ENCODE peak calls at places on chromosome 14, in four cellular contexts. D is OCI-LY7, N is MM.1S, E is HCT116. B is an unnamed sample.

GRCh38 chr14:68987653-68988036 is 8.5 kb upstream of the ACTN1 start:
- DNase-seq in D (no peak), E (no peak), N (no peak), B (peak)

GRCh38 chr14:95242870-95243269 is 76.8 kb downstream of the CLMN start:
- DNase-seq in E (no peak), D (no peak), N (no peak), B (no peak)

GRCh38 chr14:51533877-51534553 is 117.7 kb upstream of the FRMD6 start:
- DNase-seq in N (no peak), D (no peak), E (no peak), B (no peak)

GRCh38 chr14:73888460-73888725 is 1.7 kb downstream of the ZNF410 start:
- DNase-seq in N (no peak), E (no peak), D (no peak), B (no peak)

GRCh38 chr14:99264691-99265090 is 7.3 kb downstream of the BCL11B start:
- DNase-seq in N (no peak), D (no peak), E (no peak), B (no peak)

GRCh38 chr14:48536318-48536717 is 860.9 kb upstream of the MDGA2 start:
- DNase-seq in E (peak), N (no peak), D (peak), B (peak)

GRCh38 chr14:53924754-53925153 is 31.9 kb downstream of the BMP4 start:
- DNase-seq in N (no peak), E (peak), D (no peak), B (no peak)

GRCh38 chr14:49553892-49554291 is 32.3 kb downstream of the RPS29 start:
- DNase-seq in E (no peak), D (no peak), N (no peak), B (no peak)

GRCh38 chr14:102774391-102775153 is 2.7 kb upstream of the TRAF3 start:
- DNase-seq in N (peak), E (no peak), D (peak), B (peak)

GRCh38 chr14:61342486-61342885 is 21.1 kb downstream of the PRKCH start:
- DNase-seq in D (no peak), N (no peak), E (no peak), B (no peak)

GRCh38 chr14:41597647-41598046 is 9.0 kb upstream of the LRFN5 start:
- DNase-seq in E (no peak), N (no peak), D (no peak), B (no peak)

GRCh38 chr14:69288001-69288771 is 28.2 kb downstream of the GALNT16 start:
- DNase-seq in D (no peak), N (no peak), E (no peak), B (peak)

GRCh38 chr14:62604524-62604923 is 440.7 kb downstream of the KCNH5 start:
- DNase-seq in N (no peak), E (no peak), D (no peak), B (no peak)

GRCh38 chr14:98940693-98941437 is 331.1 kb downstream of the BCL11B start:
- DNase-seq in N (no peak), D (no peak), E (no peak), B (no peak)

GRCh38 chr14:50453869-50454268 is 57.2 kb upstream of the CDKL1 start:
- DNase-seq in N (no peak), D (no peak), E (no peak), B (no peak)

GRCh38 chr14:71454010-71454409 is 478.2 kb upstream of the RGS6 start:
- DNase-seq in N (no peak), D (no peak), E (no peak), B (no peak)

GRCh38 chr14:50762001-50762930 is 68.7 kb downstream of the NIN start:
- DNase-seq in N (no peak), E (no peak), D (no peak), B (no peak)

GRCh38 chr14:75831455-75831854 is 150.3 kb downstream of the TGFB3 start:
- DNase-seq in N (no peak), D (no peak), E (no peak), B (no peak)

GRCh38 chr14:52547526-52547925 is 4.8 kb downstream of the TXNDC16 start:
- DNase-seq in N (no peak), E (no peak), D (no peak), B (no peak)

GRCh38 chr14:91366749-91367148 is 50.9 kb downstream of the CCDC88C start:
- DNase-seq in E (no peak), D (no peak), N (no peak), B (no peak)

GRCh38 chr14:55123101-55123500 is 6.0 kb upstream of the LGALS3 start:
- DNase-seq in E (no peak), N (no peak), D (no peak), B (no peak)

GRCh38 chr14:48563465-48563864 is 888.1 kb upstream of the MDGA2 start:
- DNase-seq in N (no peak), E (peak), D (no peak), B (peak)

GRCh38 chr14:61184117-61184516 is 97.0 kb downstream of the TMEM30B start:
- DNase-seq in N (no peak), E (no peak), D (no peak), B (no peak)

GRCh38 chr14:23326491-23327332 is 5.5 kb downstream of the PABPN1 start:
- DNase-seq in D (no peak), E (no peak), N (peak), B (no peak)

GRCh38 chr14:23324993-23325392 is 3.7 kb downstream of the PABPN1 start:
- DNase-seq in E (no peak), D (no peak), N (no peak), B (no peak)

GRCh38 chr14:23324455-23324846 is 3.2 kb downstream of the PABPN1 start:
- DNase-seq in D (no peak), N (no peak), E (no peak), B (no peak)

GRCh38 chr14:23323838-23324454 is 2.7 kb downstream of the PABPN1 start:
- DNase-seq in D (no peak), E (no peak), N (no peak), B (no peak)

GRCh38 chr14:23327947-23328744 is 6.9 kb downstream of the PABPN1 start:
- DNase-seq in D (peak), N (peak), E (peak), B (peak)
- TF ChIP-seq EZH2phosphoT487 in D (no peak), N (no peak), E (no peak), B (no peak)

GRCh38 chr14:59337151-59337611 is 128.0 kb downstream of the GPR135 start:
- DNase-seq in N (no peak), E (no peak), D (no peak), B (peak)
- TF ChIP-seq EZH2phosphoT487 in N (no peak), E (no peak), D (no peak), B (no peak)

GRCh38 chr14:64674829-64675228 is 29.4 kb upstream of the PLEKHG3 start:
- DNase-seq in E (no peak), D (no peak), N (no peak), B (no peak)

GRCh38 chr14:64675246-64675645 is 29.0 kb upstream of the PLEKHG3 start:
- DNase-seq in D (no peak), E (no peak), N (no peak), B (no peak)

GRCh38 chr14:64671591-64671990 is 32.6 kb upstream of the PLEKHG3 start:
- DNase-seq in D (peak), N (peak), E (peak), B (peak)

GRCh38 chr14:64673329-64673728 is 30.9 kb upstream of the PLEKHG3 start:
- DNase-seq in N (no peak), E (no peak), D (no peak), B (no peak)

DNA sequence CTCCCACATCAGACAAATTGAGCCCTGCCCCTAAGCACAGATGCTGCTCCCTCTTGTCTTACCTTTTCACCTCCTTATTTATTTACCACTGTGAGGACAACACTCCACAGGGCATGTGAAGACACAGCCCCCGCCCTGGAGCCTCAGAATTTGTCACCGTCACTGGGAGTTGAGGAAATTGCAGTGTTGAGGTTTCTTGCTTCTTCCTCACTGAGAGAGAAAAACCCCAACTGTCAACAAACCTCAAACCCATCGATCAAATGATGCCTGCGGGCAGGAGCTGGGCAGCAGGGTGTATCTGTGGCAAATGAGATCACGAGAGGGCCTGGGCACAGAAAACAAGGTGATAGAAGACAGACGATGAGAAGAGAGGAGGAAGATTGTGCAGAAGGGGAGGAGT is 30.5 kb upstream of the PLEKHG3 start:
- DNase-seq in D (no peak), N (no peak), E (no peak), B (no peak)
- TF ChIP-seq EZH2phosphoT487 in D (no peak), N (no peak), E (no peak), B (no peak)

DNA sequence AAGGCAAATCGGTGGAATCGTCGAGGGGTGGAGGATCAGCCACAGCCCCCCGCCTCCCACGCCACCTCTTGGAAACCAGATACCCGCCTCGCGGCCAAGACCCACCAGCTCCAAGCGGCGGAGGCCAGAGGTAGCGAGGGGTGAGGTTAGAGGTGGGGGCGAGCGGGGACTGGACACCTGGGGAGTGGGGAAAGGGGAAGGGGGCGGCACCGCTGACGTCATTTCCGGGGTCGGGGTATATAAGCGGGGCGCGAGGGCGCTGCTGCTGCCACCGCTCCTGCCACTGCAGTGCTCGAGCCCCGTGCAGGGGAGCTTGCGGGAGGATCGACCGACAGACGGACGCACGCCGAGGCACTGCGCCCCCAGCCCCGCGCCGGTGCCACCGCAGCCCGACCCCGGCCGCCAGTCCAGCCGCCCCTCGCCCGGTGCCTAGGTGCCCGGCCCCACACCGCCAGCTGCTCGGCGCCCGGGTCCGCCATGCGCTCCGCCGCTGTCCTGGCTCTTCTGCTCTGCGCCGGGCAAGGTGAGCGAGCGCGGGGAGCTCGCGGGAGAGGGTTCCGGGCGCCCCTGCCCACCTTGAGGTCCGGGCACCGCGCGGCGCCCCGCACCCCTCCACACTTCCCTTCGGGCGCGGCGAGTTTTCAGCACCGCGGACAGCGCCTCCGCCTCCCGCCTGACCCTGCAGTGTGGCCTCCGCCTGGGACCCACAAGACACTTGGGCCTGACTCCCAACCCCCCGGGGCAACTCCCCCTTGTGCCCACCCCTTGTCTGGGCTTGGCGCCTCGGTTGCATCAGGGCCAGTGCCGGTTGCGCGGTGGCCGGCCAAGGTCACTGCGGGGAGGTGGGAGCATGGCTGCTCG is at the start of gene CHGA:
- DNase-seq in N (no peak), D (peak), E (no peak), B (peak)
- TF ChIP-seq EZH2phosphoT487 in N (no peak), D (no peak), E (no peak), B (no peak)

GRCh38 chr14:30790827-30791226 is 83.5 kb upstream of the COCH start:
- DNase-seq in E (no peak), N (no peak), D (no peak), B (no peak)
- TF ChIP-seq EZH2phosphoT487 in E (no peak), N (no peak), D (no peak), B (no peak)

DNA sequence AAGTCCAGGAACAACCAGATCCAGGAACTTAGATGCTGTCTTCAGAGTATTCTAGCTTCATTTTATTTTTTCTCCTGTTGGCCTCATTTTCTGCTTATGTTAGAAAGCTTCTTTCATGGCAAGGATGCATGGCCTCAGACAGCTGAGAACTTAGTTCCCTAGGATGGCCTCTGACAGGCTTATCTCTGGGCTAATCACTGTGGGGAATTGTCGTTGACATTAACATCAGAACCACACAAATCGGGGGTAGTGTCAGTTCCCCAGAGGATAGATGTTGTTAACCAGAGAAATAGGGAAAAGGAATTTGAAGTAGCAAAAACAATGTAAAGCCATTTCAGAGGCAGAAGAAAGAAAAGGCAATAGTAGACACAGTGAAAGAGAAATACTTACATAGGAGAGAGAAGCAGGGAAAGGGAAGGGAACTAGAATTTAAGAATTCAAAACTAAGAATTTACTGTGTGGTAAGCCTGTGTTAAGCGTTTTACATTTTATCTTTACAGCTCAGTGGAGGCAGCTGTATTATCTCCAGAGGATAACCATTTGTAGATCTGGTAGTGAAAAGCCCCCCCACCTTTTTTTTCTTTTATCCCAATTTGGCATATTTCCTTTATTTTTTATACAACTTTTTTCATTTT is 21.8 kb downstream of the FUT8 start:
- DNase-seq in D (no peak), N (no peak), E (no peak), B (no peak)
- TF ChIP-seq EZH2phosphoT487 in D (no peak), N (no peak), E (no peak), B (no peak)

GRCh38 chr14:104550340-104550848 is 29.2 kb upstream of the C14orf180 start:
- DNase-seq in N (no peak), D (no peak), E (no peak), B (no peak)

GRCh38 chr14:104552738-104553125 is 26.8 kb upstream of the C14orf180 start:
- DNase-seq in N (no peak), D (no peak), E (no peak), B (no peak)

GRCh38 chr14:104549536-104550339 is 29.8 kb upstream of the C14orf180 start:
- DNase-seq in D (no peak), E (no peak), N (no peak), B (no peak)

GRCh38 chr14:104551851-104552737 is 27.5 kb upstream of the C14orf180 start:
- DNase-seq in E (no peak), N (no peak), D (no peak), B (no peak)

DNA sequence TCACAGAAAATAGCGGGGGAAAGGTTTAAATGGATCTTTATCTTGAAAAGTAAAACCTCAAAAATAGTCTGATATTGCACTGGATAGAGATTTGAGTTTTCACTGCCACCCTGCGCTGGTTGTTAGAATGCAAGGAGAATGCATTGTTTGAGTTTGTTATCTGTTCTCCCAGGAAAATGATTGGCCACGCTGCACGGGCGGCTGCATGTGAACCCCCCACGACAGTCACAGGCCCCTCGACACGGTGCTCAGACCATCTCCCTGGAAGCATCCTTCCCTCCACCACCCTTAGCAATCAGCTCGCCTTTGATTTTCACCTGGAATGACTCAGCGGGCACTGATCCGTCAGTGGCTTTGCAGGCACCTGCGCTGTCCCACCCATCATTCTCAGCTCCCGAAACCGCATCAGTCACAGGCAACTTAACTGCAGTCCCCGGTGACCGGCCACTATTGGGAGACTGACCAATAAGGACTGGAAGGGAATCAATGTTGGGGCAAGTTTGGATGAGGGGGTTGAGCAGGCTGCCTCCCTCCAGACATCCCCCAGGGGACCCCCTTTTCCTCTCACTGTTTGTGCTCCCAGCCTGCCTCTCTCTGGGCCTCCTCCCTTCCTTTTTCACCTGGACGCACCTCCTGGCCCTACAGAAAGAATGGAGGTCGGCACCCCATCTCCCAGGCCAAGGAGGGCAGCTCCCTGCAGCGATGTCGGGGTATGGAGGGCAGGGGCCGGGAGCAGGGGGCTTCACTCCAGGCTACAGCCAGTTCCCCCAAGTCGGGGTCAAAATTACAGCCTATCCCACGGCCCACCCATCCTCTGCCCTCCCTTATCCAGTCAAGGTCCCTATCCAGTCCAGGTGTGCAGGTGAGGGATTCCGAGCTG is 28.5 kb upstream of the C14orf180 start:
- DNase-seq in N (no peak), D (no peak), E (no peak), B (no peak)
- TF ChIP-seq EZH2phosphoT487 in N (no peak), D (no peak), E (no peak), B (no peak)

GRCh38 chr14:37118673-37119366 is 53.6 kb downstream of the SLC25A21 start:
- DNase-seq in N (no peak), E (no peak), D (no peak), B (no peak)

GRCh38 chr14:37116933-37117844 is 55.2 kb downstream of the SLC25A21 start:
- DNase-seq in N (no peak), E (peak), D (no peak), B (no peak)

GRCh38 chr14:37114559-37114958 is 57.8 kb downstream of the SLC25A21 start:
- DNase-seq in D (no peak), E (no peak), N (no peak), B (no peak)

DNA sequence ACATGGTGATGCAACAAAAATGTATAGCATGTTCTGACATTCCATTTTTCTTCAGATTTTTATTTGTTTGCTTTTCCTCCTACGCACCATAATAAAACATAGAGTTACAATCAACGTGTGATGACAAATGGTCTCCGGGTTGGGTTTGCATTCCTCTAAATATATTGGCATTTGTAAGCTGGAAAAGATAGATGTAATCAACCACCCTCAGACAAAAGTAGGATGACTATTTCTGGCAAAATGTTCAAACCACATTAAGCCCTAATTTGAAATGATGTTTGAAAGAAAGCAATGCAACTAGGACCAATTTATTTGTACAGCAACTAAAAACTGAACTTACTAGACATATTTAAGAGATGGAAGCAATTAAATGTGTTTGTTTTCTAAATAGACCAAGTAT is 58.4 kb downstream of the SLC25A21 start:
- DNase-seq in D (no peak), N (no peak), E (no peak), B (no peak)
- TF ChIP-seq EZH2phosphoT487 in D (no peak), N (no peak), E (no peak), B (no peak)

GRCh38 chr14:72755766-72756165 is 138.1 kb downstream of the DPF3 start:
- DNase-seq in D (no peak), E (no peak), N (no peak), B (no peak)
- TF ChIP-seq EZH2phosphoT487 in D (no peak), E (no peak), N (no peak), B (no peak)

GRCh38 chr14:32078794-32079663 is 1.9 kb downstream of the ARHGAP5 start:
- DNase-seq in E (peak), N (no peak), D (no peak), B (peak)
- TF ChIP-seq EZH2phosphoT487 in E (no peak), N (no peak), D (no peak), B (no peak)

B was measured in neural progenitor cell.